ENCODE peak calls at places on chromosomes 7 and 10, in four cellular contexts. One of them, this sample, is unnamed.

GRCh38 chr10:73083234-73083633 is 13.4 kb downstream of the P4HA1 start:
- DNase-seq in GM12878: no peak
- DNase-seq in HEK293T: no peak
- DNase-seq in K562: no peak
- DNase-seq in this sample: no peak

GRCh38 chr10:126294451-126294850 is 93.8 kb downstream of the ADAM12 start:
- DNase-seq in GM12878: no peak
- DNase-seq in HEK293T: no peak
- DNase-seq in K562: no peak
- DNase-seq in this sample: no peak

GRCh38 chr10:1024103-1024502 is 1.6 kb downstream of the IDI2 start:
- DNase-seq in GM12878: no peak
- DNase-seq in HEK293T: no peak
- DNase-seq in K562: no peak
- DNase-seq in this sample: no peak

GRCh38 chr7:4171029-4171786 is 510.9 kb upstream of the FOXK1 start:
- DNase-seq in GM12878: no peak
- DNase-seq in HEK293T: no peak
- DNase-seq in K562: no peak
- DNase-seq in this sample: no peak

GRCh38 chr10:48444861-48445841 is 138.7 kb downstream of the MAPK8 start:
- DNase-seq in GM12878: no peak
- DNase-seq in HEK293T: no peak
- DNase-seq in K562: no peak
- DNase-seq in this sample: peak

GRCh38 chr7:122752583-122752982 is 49.9 kb upstream of the RNF148 start:
- DNase-seq in GM12878: no peak
- DNase-seq in HEK293T: no peak
- DNase-seq in K562: no peak
- DNase-seq in this sample: peak

GRCh38 chr7:111827863-111828504 is 265.7 kb upstream of the IMMP2L start:
- DNase-seq in GM12878: no peak
- DNase-seq in HEK293T: no peak
- DNase-seq in K562: no peak
- DNase-seq in this sample: no peak

GRCh38 chr7:15885678-15886077 is 199.2 kb upstream of the MEOX2 start:
- DNase-seq in GM12878: no peak
- DNase-seq in HEK293T: no peak
- DNase-seq in K562: no peak
- DNase-seq in this sample: no peak

GRCh38 chr10:21531164-21531563 is 2.9 kb upstream of the MLLT10 start:
- DNase-seq in GM12878: no peak
- DNase-seq in HEK293T: no peak
- DNase-seq in K562: no peak
- DNase-seq in this sample: no peak

GRCh38 chr10:75121322-75121721 is 9.9 kb downstream of the SAMD8 start:
- DNase-seq in GM12878: no peak
- DNase-seq in HEK293T: no peak
- DNase-seq in K562: no peak
- DNase-seq in this sample: no peak

GRCh38 chr10:117477241-117477947 is 65.2 kb upstream of the EMX2 start:
- DNase-seq in GM12878: no peak
- DNase-seq in HEK293T: no peak
- DNase-seq in K562: no peak
- DNase-seq in this sample: no peak

GRCh38 chr10:55146032-55146431 is 345.0 kb upstream of the PCDH15 start:
- DNase-seq in GM12878: no peak
- DNase-seq in HEK293T: no peak
- DNase-seq in K562: no peak
- DNase-seq in this sample: no peak

GRCh38 chr7:157466473-157467261 is 129.9 kb downstream of the DNAJB6 start:
- DNase-seq in GM12878: no peak
- DNase-seq in HEK293T: no peak
- DNase-seq in K562: no peak
- DNase-seq in this sample: no peak

GRCh38 chr7:12649348-12649747 is 38.1 kb upstream of the ARL4A start:
- DNase-seq in GM12878: no peak
- DNase-seq in HEK293T: no peak
- DNase-seq in K562: no peak
- DNase-seq in this sample: no peak

GRCh38 chr7:22632674-22633073 is 94.3 kb upstream of the IL6 start:
- DNase-seq in GM12878: no peak
- DNase-seq in HEK293T: no peak
- DNase-seq in K562: no peak
- DNase-seq in this sample: no peak

GRCh38 chr7:130384841-130385599 is 4.7 kb downstream of the CPA1 start:
- DNase-seq in GM12878: no peak
- DNase-seq in HEK293T: no peak
- DNase-seq in K562: no peak
- DNase-seq in this sample: no peak

GRCh38 chr7:143318661-143319060 is 2.8 kb downstream of the CLCN1 start:
- DNase-seq in GM12878: no peak
- DNase-seq in HEK293T: no peak
- DNase-seq in K562: no peak
- DNase-seq in this sample: peak

GRCh38 chr10:43396928-43397624 is 11.9 kb downstream of the HNRNPF start:
- DNase-seq in GM12878: no peak
- DNase-seq in HEK293T: peak
- DNase-seq in K562: no peak
- DNase-seq in this sample: peak

GRCh38 chr7:11492307-11492706 is 339.7 kb downstream of the THSD7A start:
- DNase-seq in GM12878: no peak
- DNase-seq in HEK293T: no peak
- DNase-seq in K562: no peak
- DNase-seq in this sample: no peak

GRCh38 chr7:2048006-2048405 is 184.7 kb downstream of the MAD1L1 start:
- DNase-seq in GM12878: no peak
- DNase-seq in HEK293T: no peak
- DNase-seq in K562: no peak
- DNase-seq in this sample: no peak

GRCh38 chr7:916291-916941 is 38.1 kb downstream of the ADAP1 start:
- DNase-seq in GM12878: no peak
- DNase-seq in HEK293T: no peak
- DNase-seq in K562: no peak
- DNase-seq in this sample: no peak

GRCh38 chr7:50229964-50230363 is 74.6 kb upstream of the IKZF1 start:
- DNase-seq in GM12878: no peak
- DNase-seq in HEK293T: no peak
- DNase-seq in K562: peak
- DNase-seq in this sample: no peak

GRCh38 chr10:112957589-112958202 is 7.6 kb downstream of the TCF7L2 start:
- DNase-seq in GM12878: no peak
- DNase-seq in HEK293T: no peak
- DNase-seq in K562: no peak
- DNase-seq in this sample: no peak

GRCh38 chr10:79391231-79392019 is 44.2 kb downstream of the PPIF start:
- DNase-seq in GM12878: no peak
- DNase-seq in HEK293T: no peak
- DNase-seq in K562: peak
- DNase-seq in this sample: no peak

GRCh38 chr7:151696738-151697514 is 177.2 kb upstream of the RHEB start:
- DNase-seq in GM12878: no peak
- DNase-seq in HEK293T: no peak
- DNase-seq in K562: no peak
- DNase-seq in this sample: peak

GRCh38 chr7:17530741-17531417 is 232.4 kb downstream of the AHR start:
- DNase-seq in GM12878: peak
- DNase-seq in HEK293T: no peak
- DNase-seq in K562: no peak
- DNase-seq in this sample: peak

GRCh38 chr10:109939253-109939961 is 16.1 kb upstream of the XPNPEP1 start:
- DNase-seq in GM12878: no peak
- DNase-seq in HEK293T: no peak
- DNase-seq in K562: no peak
- DNase-seq in this sample: no peak

GRCh38 chr10:5783300-5783699 is 29.9 kb downstream of the GDI2 start:
- DNase-seq in GM12878: no peak
- DNase-seq in HEK293T: no peak
- DNase-seq in K562: no peak
- DNase-seq in this sample: no peak

GRCh38 chr7:33706666-33707194 is 198.6 kb upstream of the BMPER start:
- DNase-seq in GM12878: no peak
- DNase-seq in HEK293T: no peak
- DNase-seq in K562: no peak
- DNase-seq in this sample: no peak

GRCh38 chr7:21782996-21783395 is 162.7 kb downstream of the CDCA7L start:
- DNase-seq in GM12878: no peak
- DNase-seq in HEK293T: no peak
- DNase-seq in K562: no peak
- DNase-seq in this sample: no peak

GRCh38 chr10:123154943-123155505 is 822 bp downstream of the BUB3 start:
- DNase-seq in GM12878: no peak
- DNase-seq in HEK293T: peak
- DNase-seq in K562: no peak
- DNase-seq in this sample: peak

GRCh38 chr10:116787893-116788665 is 45.7 kb upstream of the HSPA12A start:
- DNase-seq in GM12878: no peak
- DNase-seq in HEK293T: peak
- DNase-seq in K562: peak
- DNase-seq in this sample: peak

GRCh38 chr10:119319920-119320258 is 112.5 kb downstream of the GRK5 start:
- DNase-seq in GM12878: no peak
- DNase-seq in HEK293T: no peak
- DNase-seq in K562: no peak
- DNase-seq in this sample: no peak

GRCh38 chr7:80359476-80359875 is 152.4 kb downstream of the GNAT3 start:
- DNase-seq in GM12878: no peak
- DNase-seq in HEK293T: no peak
- DNase-seq in K562: no peak
- DNase-seq in this sample: no peak

GRCh38 chr10:126459878-126460481 is 71.7 kb upstream of the ADAM12 start:
- DNase-seq in GM12878: no peak
- DNase-seq in HEK293T: no peak
- DNase-seq in K562: no peak
- DNase-seq in this sample: peak

GRCh38 chr10:131923059-131923756 is 22.4 kb downstream of the PPP2R2D start:
- DNase-seq in GM12878: no peak
- DNase-seq in HEK293T: no peak
- DNase-seq in K562: no peak
- DNase-seq in this sample: no peak

GRCh38 chr7:12630615-12630884 is 56.9 kb upstream of the ARL4A start:
- DNase-seq in GM12878: no peak
- DNase-seq in HEK293T: no peak
- DNase-seq in K562: no peak
- DNase-seq in this sample: no peak

GRCh38 chr7:100173806-100174495 is 3.2 kb downstream of the GPC2 start:
- DNase-seq in GM12878: no peak
- DNase-seq in HEK293T: no peak
- DNase-seq in K562: no peak
- DNase-seq in this sample: no peak

GRCh38 chr10:124145109-124145860 is 51.9 kb upstream of the CHST15 start:
- DNase-seq in GM12878: no peak
- DNase-seq in HEK293T: no peak
- DNase-seq in K562: no peak
- DNase-seq in this sample: no peak

GRCh38 chr10:127400216-127400615 is 148.9 kb upstream of the NPS start:
- DNase-seq in GM12878: no peak
- DNase-seq in HEK293T: no peak
- DNase-seq in K562: no peak
- DNase-seq in this sample: no peak

DNA sequence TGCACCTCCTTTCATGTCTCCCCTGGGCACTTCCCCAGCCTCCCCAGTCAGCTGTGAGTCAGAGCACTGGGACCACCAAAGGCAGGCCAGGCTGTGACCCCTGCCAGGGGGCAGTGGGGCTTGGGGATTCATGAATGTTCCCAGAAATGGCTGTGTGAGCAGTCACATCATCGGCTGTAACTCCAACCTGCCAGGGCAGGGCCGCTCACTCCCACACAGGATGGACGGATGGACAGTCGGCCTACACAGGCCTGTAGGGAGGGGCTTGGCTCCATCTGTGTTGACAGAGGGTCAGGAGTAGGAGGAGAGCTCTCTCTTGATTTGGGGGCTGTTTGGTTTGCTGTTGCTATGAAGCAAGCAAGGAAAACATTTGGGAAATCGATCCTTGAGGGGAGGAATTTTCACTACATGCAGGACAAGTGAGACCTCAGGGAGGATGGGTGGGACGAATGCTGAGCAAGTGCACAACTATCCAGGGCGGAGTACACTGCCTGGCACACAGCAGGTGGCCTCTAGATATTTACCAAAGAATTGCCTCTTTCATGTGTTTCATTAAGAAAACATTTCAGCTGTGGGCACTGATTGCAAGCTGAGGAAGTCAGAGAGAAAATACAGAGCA is 2.9 kb upstream of the IGFBP1 start:
- DNase-seq in GM12878: no peak
- DNase-seq in HEK293T: no peak
- DNase-seq in K562: no peak
- DNase-seq in this sample: peak
- TF ChIP-seq TARDBP in GM12878: no peak
- TF ChIP-seq TARDBP in HEK293T: no peak
- TF ChIP-seq TARDBP in K562: no peak
- TF ChIP-seq TARDBP in this sample: peak

GRCh38 chr10:114697061-114697598 is 39.1 kb upstream of the ABLIM1 start:
- DNase-seq in GM12878: no peak
- DNase-seq in HEK293T: no peak
- DNase-seq in K562: no peak
- DNase-seq in this sample: no peak
- TF ChIP-seq TARDBP in GM12878: no peak
- TF ChIP-seq TARDBP in HEK293T: no peak
- TF ChIP-seq TARDBP in K562: no peak
- TF ChIP-seq TARDBP in this sample: no peak

GRCh38 chr7:25663877-25664276 is 435.6 kb upstream of the NPVF start:
- DNase-seq in GM12878: no peak
- DNase-seq in HEK293T: no peak
- DNase-seq in K562: no peak
- DNase-seq in this sample: no peak
- TF ChIP-seq TARDBP in GM12878: no peak
- TF ChIP-seq TARDBP in HEK293T: no peak
- TF ChIP-seq TARDBP in K562: no peak
- TF ChIP-seq TARDBP in this sample: no peak

GRCh38 chr7:114273218-114273617 is 141.4 kb upstream of the FOXP2 start:
- DNase-seq in GM12878: no peak
- DNase-seq in HEK293T: no peak
- DNase-seq in K562: no peak
- DNase-seq in this sample: no peak
- TF ChIP-seq TARDBP in GM12878: no peak
- TF ChIP-seq TARDBP in HEK293T: no peak
- TF ChIP-seq TARDBP in K562: no peak
- TF ChIP-seq TARDBP in this sample: no peak

GRCh38 chr10:42150428-42151061 is 487.8 kb downstream of the ZNF33B start:
- DNase-seq in GM12878: no peak
- DNase-seq in HEK293T: no peak
- DNase-seq in K562: no peak
- DNase-seq in this sample: no peak
- TF ChIP-seq TARDBP in GM12878: no peak
- TF ChIP-seq TARDBP in HEK293T: no peak
- TF ChIP-seq TARDBP in K562: no peak
- TF ChIP-seq TARDBP in this sample: no peak

GRCh38 chr10:44399478-44400451 is 14.9 kb upstream of the CXCL12 start:
- DNase-seq in GM12878: no peak
- DNase-seq in HEK293T: no peak
- DNase-seq in K562: no peak
- DNase-seq in this sample: no peak
- TF ChIP-seq TARDBP in GM12878: no peak
- TF ChIP-seq TARDBP in HEK293T: no peak
- TF ChIP-seq TARDBP in K562: no peak
- TF ChIP-seq TARDBP in this sample: no peak

GRCh38 chr10:71378341-71379117 is 18.2 kb upstream of the CDH23 start:
- DNase-seq in GM12878: no peak
- DNase-seq in HEK293T: no peak
- DNase-seq in K562: no peak
- DNase-seq in this sample: no peak
- TF ChIP-seq TARDBP in GM12878: no peak
- TF ChIP-seq TARDBP in HEK293T: no peak
- TF ChIP-seq TARDBP in K562: no peak
- TF ChIP-seq TARDBP in this sample: no peak